ENCODE peak calls at places on chromosome 16, in four cellular contexts. O, A, W and D are unnamed samples.
A peak's percentile ranks its signal among the peaks of the same experiment; 100 is the strongest.

GRCh38 chr16:88282221-88283041 is 100.3 kb upstream of the ZNF469 start:
- DNase-seq in O (peak; percentile 20), W (peak; percentile 83), A (no peak), D (no peak)

GRCh38 chr16:65037558-65037957 is 84.3 kb downstream of the CDH11 start:
- DNase-seq in O (no peak), A (no peak), W (no peak), D (no peak)

GRCh38 chr16:11297492-11298142 is 16.5 kb upstream of the PRM1 start:
- DNase-seq in O (peak; percentile 50), W (no peak), A (no peak), D (peak; percentile 32)

GRCh38 chr16:70429888-70430666 is 8.8 kb downstream of the ST3GAL2 start:
- DNase-seq in W (no peak), A (no peak), O (no peak), D (no peak)

GRCh38 chr16:86059253-86060171 is 160.6 kb downstream of the IRF8 start:
- DNase-seq in A (no peak), O (peak; percentile 29), W (no peak), D (no peak)

GRCh38 chr16:14378131-14378551 is 251.9 kb downstream of the PARN start:
- DNase-seq in O (peak; percentile 38), W (peak; percentile 64), A (peak; percentile 93), D (peak; percentile 90)

GRCh38 chr16:53537591-53537990 is 34.6 kb upstream of the AKTIP start:
- DNase-seq in W (no peak), A (no peak), O (no peak), D (no peak)

GRCh38 chr16:85400305-85401205 is 212.6 kb upstream of the GSE1 start:
- DNase-seq in O (no peak), A (no peak), W (no peak), D (no peak)

GRCh38 chr16:62738631-62739030 is 702.4 kb upstream of the CDH8 start:
- DNase-seq in O (no peak), A (no peak), W (no peak), D (no peak)

GRCh38 chr16:68480084-68480995 is 32.0 kb upstream of the SMPD3 start:
- DNase-seq in W (no peak), A (no peak), O (no peak), D (no peak)

GRCh38 chr16:54031107-54031760 is 255.4 kb downstream of the IRX3 start:
- DNase-seq in W (peak; percentile 51), O (peak; percentile 16), A (no peak), D (no peak)

DNA sequence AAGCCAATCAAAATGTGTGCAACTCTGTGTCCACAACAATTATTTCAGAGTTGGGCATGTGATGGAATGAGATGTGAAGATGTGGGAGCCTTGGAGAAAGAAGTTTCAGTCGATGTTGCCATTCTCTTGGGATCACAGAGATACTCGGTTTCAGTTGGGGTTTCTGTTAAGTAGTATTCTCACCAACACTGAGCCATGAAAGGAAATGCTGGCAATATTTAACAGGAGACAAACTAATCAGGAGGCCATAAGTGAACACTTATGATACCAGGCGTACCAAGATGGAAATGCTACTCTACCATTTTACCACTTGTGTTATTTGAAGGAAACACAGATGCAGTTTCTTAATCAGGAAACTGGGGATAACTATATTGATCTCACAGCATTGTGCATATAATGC is 53.3 kb upstream of the NUDT7 start:
- DNase-seq in A (no peak), O (no peak), W (no peak), D (no peak)
- TF ChIP-seq CTCF in A (no peak), O (no peak), W (no peak), D (no peak)

DNA sequence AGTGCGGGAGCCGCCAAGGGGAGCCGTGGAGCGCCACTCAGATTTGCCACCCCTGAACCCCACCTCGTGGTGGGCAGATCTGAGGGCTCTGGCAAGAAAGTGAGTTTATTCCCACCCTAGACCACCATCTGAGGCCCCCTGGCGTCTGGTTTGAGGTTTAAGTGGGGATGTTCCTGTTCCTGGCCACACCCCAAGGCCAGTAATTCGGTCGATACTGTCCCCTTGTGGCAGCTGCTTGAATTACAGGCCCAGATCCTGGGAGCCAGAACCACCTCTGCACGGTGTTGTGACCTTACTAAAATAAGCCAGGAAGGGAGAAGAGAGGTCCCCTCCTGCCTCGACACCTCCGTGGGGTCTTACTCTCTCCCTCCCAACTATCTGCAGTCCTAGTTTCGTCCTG is 3.3 kb upstream of the LAT start:
- DNase-seq in W (peak; percentile 7), O (peak; percentile 14), A (no peak), D (no peak)
- TF ChIP-seq CTCF in W (peak; percentile 53), O (peak; percentile 64), A (peak; percentile 39), D (peak; percentile 36)

GRCh38 chr16:74931445-74931844 is 53.5 kb downstream of the WDR59 start:
- DNase-seq in W (no peak), A (no peak), O (no peak), D (no peak)

GRCh38 chr16:74939688-74940087 is 45.2 kb downstream of the WDR59 start:
- DNase-seq in O (no peak), W (no peak), A (no peak), D (no peak)

DNA sequence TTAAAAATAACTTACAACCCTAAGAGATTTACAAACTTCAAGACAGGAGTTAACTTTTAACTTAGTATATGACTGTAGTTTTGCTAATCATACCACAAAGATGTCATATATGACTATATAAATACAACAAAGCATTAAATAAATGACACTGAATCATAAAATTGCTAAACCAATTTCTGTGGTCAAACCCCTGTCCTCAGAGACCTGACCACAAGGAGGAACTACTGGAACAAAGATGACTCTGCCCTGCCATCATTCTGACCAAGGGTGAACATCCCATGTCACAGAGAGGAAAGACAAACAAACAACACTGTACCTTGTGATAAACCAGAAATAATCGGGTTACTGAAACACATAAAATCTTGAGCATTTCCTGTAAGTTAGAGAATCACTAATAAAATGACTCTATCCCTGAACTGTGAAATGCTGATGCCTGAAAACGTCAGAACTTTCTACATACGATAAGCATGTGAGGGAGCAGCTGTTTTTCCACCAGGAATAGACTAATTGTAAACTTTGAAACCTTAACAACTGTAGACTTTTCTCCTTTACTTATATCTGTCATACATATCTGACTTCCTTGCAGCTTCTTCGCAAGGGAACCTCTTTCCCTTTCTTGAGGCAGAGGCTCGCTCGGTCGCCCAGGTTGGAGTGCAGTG is 47.9 kb downstream of the WDR59 start:
- DNase-seq in A (peak; percentile 66), W (no peak), O (peak; percentile 73), D (peak; percentile 12)
- TF ChIP-seq CTCF in A (no peak), W (no peak), O (no peak), D (no peak)

GRCh38 chr16:56643080-56643778 is 4.8 kb downstream of the MT1A start:
- DNase-seq in A (no peak), W (no peak), O (peak; percentile 43), D (no peak)
- TF ChIP-seq CTCF in A (peak; percentile 9), W (no peak), O (peak; percentile 28), D (peak; percentile 25)